ENCODE peak calls at places on chromosomes 2 and 18, in nine cellular contexts. N is vagina, L is endothelial cell of umbilical vein, D is stomach, A is Caco-2, B is NT2/D1, V is spleen, U is right lobe of liver, R is upper lobe of right lung. E is an unnamed sample.

GRCh38 chr2:141199711-141200110 is 931.1 kb downstream of the LRP1B start:
- DNase-seq in N (no peak), L (no peak), D (no peak), A (no peak), B (no peak), V (no peak), U (no peak), R (no peak), E (no peak)

GRCh38 chr2:182616471-182617393 is 99.3 kb upstream of the DNAJC10 start:
- DNase-seq in N (no peak), L (peak; percentile 96), D (no peak), A (peak; percentile 50), B (no peak), V (no peak), U (no peak), R (no peak), E (no peak)

GRCh38 chr2:137928547-137929503 is 35.4 kb upstream of the HNMT start:
- DNase-seq in N (no peak), L (peak; percentile 46), D (no peak), A (peak; percentile 71), B (no peak), V (no peak), U (no peak), R (no peak), E (no peak)

GRCh38 chr2:240791821-240792657 is 28.0 kb downstream of the KIF1A start:
- DNase-seq in N (no peak), L (no peak), D (no peak), A (no peak), B (no peak), V (peak; percentile 53), U (peak; percentile 12), R (peak; percentile 40), E (no peak)

GRCh38 chr2:40463112-40463511 is 11.2 kb upstream of the SLC8A1 start:
- DNase-seq in N (no peak), L (peak; percentile 34), D (no peak), A (no peak), B (no peak), V (no peak), U (no peak), R (no peak), E (no peak)

GRCh38 chr2:36371070-36371962 is 15.7 kb downstream of the CRIM1 start:
- DNase-seq in N (no peak), L (peak; percentile 65), D (no peak), A (no peak), B (no peak), V (no peak), U (no peak), R (no peak), E (no peak)

GRCh38 chr2:239594772-239595608 is 194.2 kb upstream of the HDAC4 start:
- DNase-seq in N (no peak), L (no peak), D (peak; percentile 24), A (no peak), B (no peak), V (peak; percentile 60), U (peak; percentile 16), R (peak; percentile 54), E (no peak)

GRCh38 chr18:31825772-31826171 is 65.1 kb upstream of the SLC25A52 start:
- DNase-seq in N (no peak), L (no peak), D (no peak), A (no peak), B (peak; percentile 90), V (no peak), U (no peak), R (no peak), E (no peak)

GRCh38 chr2:170005702-170006101 is 172.2 kb upstream of the MYO3B start:
- DNase-seq in N (no peak), L (peak; percentile 5), D (no peak), A (no peak), B (peak; percentile 18), V (no peak), U (no peak), R (no peak), E (no peak)

GRCh38 chr2:187003038-187003543 is 154.1 kb upstream of the ZSWIM2 start:
- DNase-seq in N (no peak), L (no peak), D (no peak), A (no peak), B (no peak), V (no peak), U (no peak), R (no peak), E (no peak)

DNA sequence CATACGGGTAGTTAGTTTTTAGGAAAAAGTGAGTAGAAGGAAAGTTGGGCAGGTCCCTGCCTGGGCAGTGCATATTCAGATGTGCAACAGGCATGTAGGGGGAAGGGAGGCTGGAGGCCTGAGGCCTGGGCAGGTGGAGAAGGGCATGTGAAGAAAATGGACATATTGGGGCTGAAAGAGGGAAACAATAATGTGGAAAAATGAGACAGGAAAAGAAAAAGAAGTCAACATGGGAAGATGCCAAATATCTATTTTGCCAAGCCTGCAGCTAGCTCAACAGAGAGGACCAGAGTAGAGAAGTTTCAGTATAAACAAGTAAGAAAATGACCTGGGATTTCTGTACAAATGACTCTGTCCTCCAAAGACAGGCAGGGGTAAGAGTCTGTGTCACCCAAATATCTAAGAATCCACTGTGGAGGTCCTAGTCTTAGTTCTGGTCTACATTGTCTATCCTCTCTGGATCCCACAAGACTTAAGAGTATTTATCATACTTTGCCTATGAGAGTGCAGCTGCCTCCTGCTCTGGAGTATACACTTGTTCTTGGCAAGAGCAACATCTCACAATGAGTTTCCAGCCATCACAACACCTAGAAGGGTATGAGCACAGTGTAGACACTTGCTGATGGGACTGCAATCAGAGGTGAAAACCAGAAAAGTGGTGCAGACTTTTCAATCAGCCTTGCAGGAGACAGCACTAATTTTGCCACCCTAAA is 80.2 kb downstream of the CLHC1 start:
- DNase-seq in N (no peak), L (peak; percentile 59), D (no peak), A (no peak), B (no peak), V (no peak), U (no peak), R (no peak), E (no peak)
- H3K4me1 ChIP-seq in N (peaks cover 63% of the 10 kb centered on the region), L (peaks cover 20% of the 10 kb centered on the region), D (peaks cover 57% of the 10 kb centered on the region), A (peaks cover 40% of the 10 kb centered on the region), B (peaks cover 4% of the 10 kb centered on the region), V (peaks cover 53% of the 10 kb centered on the region), U (no peaks in the 10 kb centered on the region), R (peaks cover 49% of the 10 kb centered on the region), E (peaks cover 10% of the 10 kb centered on the region)

DNA sequence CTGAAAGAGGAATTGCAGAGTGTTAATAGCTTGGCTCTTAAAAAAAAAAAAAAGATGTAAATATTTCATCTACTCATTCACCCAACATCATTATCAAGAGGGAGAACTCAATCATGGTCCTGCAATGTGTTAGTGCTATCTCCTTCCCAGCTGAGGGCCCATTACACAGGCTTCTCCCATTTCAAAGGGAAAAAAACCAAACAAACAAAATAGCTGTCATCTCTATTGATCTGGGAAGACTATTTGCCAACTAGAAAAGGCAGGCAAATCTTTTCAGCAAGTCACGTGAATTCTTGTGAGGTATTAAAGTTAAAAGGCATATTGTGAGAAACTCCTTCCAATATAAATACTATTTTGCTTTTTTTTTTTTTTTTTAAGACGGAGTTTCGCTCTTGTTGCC is 194.3 kb downstream of the MYO1B start:
- DNase-seq in N (no peak), L (no peak), D (no peak), A (no peak), B (no peak), V (no peak), U (no peak), R (no peak), E (no peak)
- H3K4me1 ChIP-seq in N (no peaks in the 10 kb centered on the region), L (no peaks in the 10 kb centered on the region), D (no peaks in the 10 kb centered on the region), A (peaks cover 6% of the 10 kb centered on the region), B (no peaks in the 10 kb centered on the region), V (peaks cover 15% of the 10 kb centered on the region), U (no peaks in the 10 kb centered on the region), R (no peaks in the 10 kb centered on the region), E (no peaks in the 10 kb centered on the region)

GRCh38 chr2:39405364-39405763 is 31.7 kb downstream of the MAP4K3 start:
- DNase-seq in N (no peak), L (no peak), D (no peak), A (no peak), B (no peak), V (no peak), U (no peak), R (no peak), E (no peak)
- H3K4me1 ChIP-seq in N (peaks cover 59% of the 10 kb centered on the region), L (peaks cover 33% of the 10 kb centered on the region), D (peaks cover 92% of the 10 kb centered on the region), A (peaks cover 13% of the 10 kb centered on the region), B (no peaks in the 10 kb centered on the region), V (peaks cover 63% of the 10 kb centered on the region), U (no peaks in the 10 kb centered on the region), R (peaks cover 55% of the 10 kb centered on the region), E (no peaks in the 10 kb centered on the region)

GRCh38 chr2:43136862-43137261 is 89.5 kb downstream of the ZFP36L2 start:
- DNase-seq in N (no peak), L (no peak), D (no peak), A (peak; percentile 27), B (no peak), V (peak; percentile 87), U (no peak), R (no peak), E (no peak)
- H3K4me1 ChIP-seq in N (peaks cover 71% of the 10 kb centered on the region), L (peaks cover 9% of the 10 kb centered on the region), D (peaks cover 69% of the 10 kb centered on the region), A (peaks cover 32% of the 10 kb centered on the region), B (peaks cover 7% of the 10 kb centered on the region), V (peaks cover 95% of the 10 kb centered on the region), U (no peaks in the 10 kb centered on the region), R (peaks cover 69% of the 10 kb centered on the region), E (peaks cover under 1% of the 10 kb centered on the region)

DNA sequence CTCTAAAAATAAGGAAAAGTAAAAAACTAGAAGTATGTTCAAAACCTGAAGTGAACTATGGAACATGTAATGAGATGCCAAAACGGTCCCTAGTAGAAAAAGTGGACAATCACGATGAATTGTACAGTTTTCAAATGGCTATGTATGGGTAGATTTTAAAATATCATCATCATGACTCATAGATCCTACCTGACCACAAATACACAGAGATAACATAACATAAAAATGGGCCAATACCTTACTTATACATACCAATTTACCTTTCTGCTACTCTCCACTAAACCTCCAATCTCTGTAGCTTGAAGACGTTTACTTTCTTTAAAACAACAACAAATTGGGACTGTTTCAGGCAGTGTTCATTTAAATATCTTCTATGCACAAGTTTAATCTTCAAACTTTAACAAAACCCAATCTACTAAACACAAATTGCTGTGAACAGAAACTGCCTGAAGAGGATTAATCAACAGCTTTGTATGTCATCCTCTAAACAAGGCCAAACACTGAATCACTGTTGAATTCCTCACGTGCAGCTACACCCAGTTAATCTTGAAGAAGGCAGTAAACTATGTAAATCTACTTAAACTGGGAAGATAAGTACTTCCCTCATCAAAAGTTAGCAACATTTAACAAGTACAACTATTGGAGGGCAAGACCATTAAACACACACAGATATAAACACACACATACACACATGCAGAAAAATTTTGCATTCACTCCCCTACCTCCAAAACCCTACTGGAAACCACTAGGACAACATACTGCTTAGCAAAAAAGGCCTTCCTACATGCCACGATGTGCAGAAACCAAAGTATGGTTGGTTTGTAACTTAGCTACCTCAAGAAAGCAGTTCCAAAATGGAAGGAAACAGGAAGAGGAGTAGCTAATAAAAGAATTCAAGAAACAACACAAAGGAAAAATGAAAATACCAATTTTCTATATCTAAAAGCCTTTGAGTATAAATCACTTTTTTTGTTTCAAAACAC is 90.3 kb downstream of the RBMS1 start:
- DNase-seq in N (no peak), L (peak; percentile 41), D (no peak), A (no peak), B (no peak), V (no peak), U (no peak), R (no peak), E (no peak)
- H3K4me1 ChIP-seq in N (peaks cover 81% of the 10 kb centered on the region), L (peaks cover 56% of the 10 kb centered on the region), D (peaks cover 86% of the 10 kb centered on the region), A (peaks cover 46% of the 10 kb centered on the region), B (peaks cover 5% of the 10 kb centered on the region), V (peaks cover 89% of the 10 kb centered on the region), U (no peaks in the 10 kb centered on the region), R (peaks cover 62% of the 10 kb centered on the region), E (no peaks in the 10 kb centered on the region)

GRCh38 chr2:207160115-207160514 is 5.6 kb downstream of the KLF7 start:
- DNase-seq in N (no peak), L (peak; percentile 50), D (no peak), A (no peak), B (no peak), V (no peak), U (no peak), R (no peak), E (no peak)
- H3K4me1 ChIP-seq in N (peaks cover 73% of the 10 kb centered on the region), L (peaks cover 79% of the 10 kb centered on the region), D (peaks cover 92% of the 10 kb centered on the region), A (peaks cover 10% of the 10 kb centered on the region), B (no peaks in the 10 kb centered on the region), V (peaks cover 92% of the 10 kb centered on the region), U (peaks cover 3% of the 10 kb centered on the region), R (peaks cover 69% of the 10 kb centered on the region), E (peaks cover 11% of the 10 kb centered on the region)

GRCh38 chr2:161163438-161163837 is 3.2 kb downstream of the TANK start:
- DNase-seq in N (no peak), L (no peak), D (no peak), A (no peak), B (no peak), V (no peak), U (no peak), R (no peak), E (no peak)
- H3K4me1 ChIP-seq in N (peaks cover 58% of the 10 kb centered on the region), L (peaks cover 18% of the 10 kb centered on the region), D (peaks cover 70% of the 10 kb centered on the region), A (peaks cover 20% of the 10 kb centered on the region), B (no peaks in the 10 kb centered on the region), V (peaks cover 89% of the 10 kb centered on the region), U (no peaks in the 10 kb centered on the region), R (peaks cover 58% of the 10 kb centered on the region), E (peaks cover 23% of the 10 kb centered on the region)